ENCODE peak calls at places on chromosomes 16 and 17, in ten cellular contexts. M, R, V, I, A, P, G, B, H and C are unnamed samples.

GRCh38 chr16:57146735-57147134 is 39.1 kb downstream of the PSME3IP1 start:
- DNase-seq in G (no peak), V (no peak), A (peak), B (peak), R (peak), M (no peak), H (no peak), P (peak), I (no peak), C (no peak)

GRCh38 chr16:3879887-3880564 is 487 bp downstream of the CREBBP start:
- DNase-seq in B (peak), M (peak), A (peak), G (no peak), P (peak), I (peak), R (peak), V (peak), H (peak), C (peak)

GRCh38 chr16:87064731-87065720 is 252.2 kb downstream of the C16orf95 start:
- DNase-seq in I (no peak), A (peak), V (no peak), P (no peak), R (no peak), G (no peak), B (no peak), M (no peak), H (peak), C (no peak)

GRCh38 chr17:82338858-82339633 is 5.5 kb upstream of the SECTM1 start:
- DNase-seq in R (no peak), P (peak), H (no peak), A (peak), V (peak), B (peak), G (no peak), I (no peak), M (no peak), C (peak)

GRCh38 chr17:15453246-15453645 is 14.2 kb downstream of the CDRT4 start:
- DNase-seq in H (no peak), P (no peak), V (no peak), A (no peak), G (no peak), I (no peak), M (no peak), B (no peak), R (no peak), C (no peak)

GRCh38 chr16:17451835-17452234 is 18.9 kb downstream of the XYLT1 start:
- DNase-seq in G (no peak), P (no peak), B (no peak), I (no peak), M (no peak), A (no peak), R (no peak), V (no peak), H (peak), C (no peak)

GRCh38 chr17:45813051-45813731 is 29.1 kb downstream of the CRHR1 start:
- DNase-seq in P (no peak), A (no peak), H (no peak), B (peak), I (peak), R (no peak), G (no peak), M (no peak), V (no peak), C (no peak)

GRCh38 chr16:14202697-14203096 is 131.6 kb downstream of the MRTFB start:
- DNase-seq in I (no peak), A (no peak), R (no peak), B (peak), H (no peak), M (no peak), G (no peak), P (no peak), V (no peak), C (no peak)

GRCh38 chr17:12395733-12396354 is 269.8 kb upstream of the MYOCD start:
- DNase-seq in H (no peak), G (no peak), V (no peak), B (peak), P (no peak), A (no peak), R (peak), M (no peak), I (no peak), C (no peak)

GRCh38 chr16:86387461-86388440 is 122.6 kb upstream of the FOXF1 start:
- DNase-seq in I (no peak), A (no peak), H (no peak), P (no peak), B (no peak), G (no peak), R (no peak), V (peak), M (no peak), C (no peak)

DNA sequence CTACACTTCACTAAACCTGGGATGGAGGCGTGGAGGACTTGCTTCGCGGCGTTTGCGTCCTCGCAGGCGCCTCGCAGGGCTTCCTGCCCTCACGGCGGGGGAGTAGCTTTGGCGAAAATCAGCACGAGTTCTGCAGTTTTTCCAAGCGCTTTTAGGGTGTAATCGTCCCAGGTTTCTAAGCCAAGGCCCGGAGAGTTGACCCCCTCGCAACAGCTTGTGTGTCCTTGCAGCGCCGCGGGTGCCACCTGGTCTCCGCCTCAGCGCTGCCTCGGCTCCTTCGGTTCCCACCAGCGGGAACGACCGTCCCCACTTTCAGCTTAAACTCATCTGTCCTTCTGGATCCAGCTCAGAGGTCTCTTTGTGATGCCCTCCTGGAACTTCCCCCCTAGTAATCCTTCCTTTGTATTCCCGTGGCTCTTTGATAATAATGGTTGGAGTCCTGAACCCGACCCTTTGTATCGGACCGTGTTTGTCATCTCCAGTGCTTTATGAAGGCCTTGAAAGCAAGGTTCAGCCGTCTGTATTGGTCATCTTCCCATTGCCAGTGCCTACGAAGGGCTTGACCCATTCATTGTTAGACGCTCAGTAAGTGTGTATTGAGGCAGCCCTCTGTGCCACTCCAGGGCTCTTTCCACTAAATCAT is 829 bp upstream of the SMARCE1 start:
- DNase-seq in M (no peak), G (no peak), I (no peak), H (peak), V (peak), R (no peak), P (no peak), B (peak), A (no peak), C (no peak)
- TF ChIP-seq CTCF in M (no peak), G (no peak), I (no peak), H (no peak), V (no peak), R (no peak), P (no peak), B (no peak), A (no peak), C (no peak)

DNA sequence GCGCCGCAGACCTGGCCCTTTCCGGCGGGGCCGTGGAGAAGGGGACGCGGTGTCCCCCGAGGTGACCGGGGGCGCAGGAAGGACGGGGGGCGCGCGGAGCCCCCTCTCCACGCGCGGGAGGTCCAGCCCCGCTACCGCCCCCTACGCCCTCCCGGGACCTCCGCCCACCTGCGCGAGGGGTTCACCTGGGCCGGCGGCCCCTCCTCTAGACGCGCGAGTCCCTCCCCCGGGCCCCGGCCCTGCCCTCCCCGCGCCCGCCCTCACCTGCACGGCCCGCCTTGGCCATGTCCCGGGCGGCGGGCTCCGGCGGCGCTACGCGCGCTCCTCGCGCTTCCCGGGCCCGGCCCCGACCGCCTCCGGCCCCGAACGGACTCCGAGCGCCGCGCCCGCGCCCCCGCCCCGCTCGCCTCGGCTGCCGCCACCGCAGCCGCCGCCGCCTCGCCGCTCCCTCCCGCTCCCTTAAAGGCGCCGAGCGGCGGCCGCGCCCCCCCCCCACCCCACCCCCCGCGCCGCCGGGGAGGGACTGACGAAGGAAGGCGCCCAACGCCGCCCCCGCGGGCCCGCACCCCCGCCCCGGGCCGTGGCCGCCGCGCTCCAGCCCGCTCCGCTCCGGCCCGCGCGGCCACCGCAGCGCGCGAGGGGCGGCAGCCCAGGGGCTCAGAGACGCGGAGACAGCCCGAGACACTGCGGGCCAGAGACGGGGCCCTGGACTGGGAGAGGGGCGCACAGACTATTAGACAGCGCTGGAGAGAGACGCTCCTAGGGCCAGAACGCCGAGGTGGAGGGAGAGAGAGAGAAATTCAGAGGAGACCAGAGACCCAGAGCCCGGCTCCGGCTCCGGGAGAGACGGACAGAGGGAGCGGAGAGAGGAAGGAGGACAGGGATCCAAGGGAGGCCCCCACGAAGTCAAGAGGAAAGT is at the start of gene PITPNM3:
- DNase-seq in V (no peak), R (no peak), B (peak), G (no peak), I (no peak), M (no peak), P (peak), A (no peak), H (no peak), C (no peak)
- H3K4me3 ChIP-seq in V (peak), R (no peak), B (peak), G (no peak), I (peak), M (peak), P (peak), A (peak), H (peak), C (peak)

GRCh38 chr17:27438631-27439030 is 17.6 kb upstream of the KSR1 start:
- DNase-seq in H (no peak), I (no peak), V (no peak), M (no peak), A (no peak), B (no peak), R (no peak), P (no peak), G (no peak), C (no peak)
- TF ChIP-seq CTCF in H (no peak), I (no peak), V (no peak), M (no peak), A (no peak), B (no peak), R (no peak), P (no peak), G (no peak), C (no peak)

DNA sequence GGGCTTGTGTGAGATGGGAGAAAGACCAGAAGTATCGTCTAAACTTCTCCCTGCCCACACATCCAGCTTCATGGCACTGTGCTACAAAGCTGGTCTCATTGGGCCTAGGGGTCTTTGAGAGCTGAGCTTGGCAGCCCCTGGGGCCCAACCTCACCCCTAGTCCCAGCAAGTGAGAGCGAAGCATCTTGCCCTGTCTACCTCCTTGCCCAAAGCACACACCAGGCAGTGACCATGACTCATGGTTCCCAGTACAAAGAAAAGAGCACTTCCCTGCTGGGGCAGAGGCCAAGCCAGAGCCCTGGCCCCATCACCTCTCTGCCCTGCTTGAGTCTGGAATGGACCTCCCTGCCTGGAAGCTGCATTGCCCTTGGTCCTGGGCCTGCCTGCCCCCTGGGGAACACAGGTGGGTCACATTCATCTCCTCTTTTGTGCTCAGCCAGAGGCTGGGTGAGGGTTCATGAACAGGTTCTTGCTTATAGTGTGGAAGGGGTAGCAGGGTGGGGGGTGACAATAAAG is 1.2 kb downstream of the SLC16A5 start:
- DNase-seq in R (no peak), H (no peak), G (no peak), I (no peak), B (peak), P (no peak), M (no peak), V (no peak), A (no peak), C (no peak)
- H3K4me3 ChIP-seq in R (no peak), H (no peak), G (no peak), I (no peak), B (peak), P (peak), M (peak), V (peak), A (no peak), C (peak)

DNA sequence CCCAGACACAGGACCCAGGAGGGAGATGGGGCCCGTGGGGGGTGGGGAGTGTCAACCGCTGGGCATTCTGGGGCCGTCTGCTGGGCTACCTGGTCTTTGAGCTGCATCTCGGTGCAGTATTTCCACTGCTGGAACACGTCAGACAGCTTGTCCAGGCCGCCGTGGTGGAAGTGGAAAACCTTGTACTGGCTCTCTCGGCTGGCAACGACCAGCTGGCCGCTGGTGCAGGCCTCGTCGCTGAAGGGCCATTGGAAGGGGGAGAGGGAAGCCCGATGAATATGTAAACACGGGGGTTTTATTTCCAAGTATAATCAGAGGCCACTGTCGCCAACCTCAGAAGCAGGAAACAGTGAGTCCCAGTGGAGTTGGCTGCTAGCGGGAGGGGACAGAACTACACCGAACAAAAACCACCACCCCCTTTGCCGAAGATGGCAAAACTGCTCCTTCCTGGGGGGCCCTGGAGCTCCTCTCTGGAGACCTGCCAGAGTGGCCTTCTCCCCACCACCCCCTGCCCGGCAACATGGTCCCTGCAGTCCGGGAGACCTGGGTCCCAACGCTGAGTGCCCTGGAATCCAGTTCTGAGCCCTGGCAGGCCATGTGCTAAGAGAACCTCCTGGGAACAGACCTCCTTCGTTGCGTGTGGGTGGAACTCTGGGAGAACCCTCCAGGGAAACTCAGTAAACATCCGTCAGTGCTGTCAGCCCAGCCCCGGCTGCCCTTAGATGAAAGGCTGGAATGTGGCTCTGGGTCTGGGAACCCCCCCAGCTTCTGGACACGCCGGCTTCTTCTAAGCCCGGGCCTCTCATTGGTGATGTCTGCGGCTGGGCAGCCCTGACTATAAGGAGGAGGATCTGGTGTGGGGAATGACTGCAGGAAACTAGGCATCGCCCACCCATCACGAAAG is 84.1 kb downstream of the TBC1D16 start:
- DNase-seq in P (no peak), M (no peak), H (peak), I (peak), G (no peak), V (peak), R (peak), A (peak), B (no peak), C (peak)
- TF ChIP-seq CTCF in P (no peak), M (no peak), H (no peak), I (peak), G (no peak), V (no peak), R (no peak), A (no peak), B (no peak), C (no peak)

GRCh38 chr17:72101526-72101925 is 19.3 kb upstream of the SOX9 start:
- DNase-seq in B (no peak), H (no peak), G (no peak), V (no peak), P (no peak), I (no peak), M (no peak), A (no peak), R (no peak), C (no peak)

GRCh38 chr17:72104863-72105234 is 16.0 kb upstream of the SOX9 start:
- DNase-seq in A (no peak), G (no peak), P (no peak), M (no peak), B (peak), R (no peak), H (no peak), I (no peak), V (no peak), C (no peak)

GRCh38 chr17:72107100-72107499 is 13.7 kb upstream of the SOX9 start:
- DNase-seq in M (no peak), G (no peak), V (no peak), B (no peak), P (no peak), R (no peak), A (no peak), H (no peak), I (no peak), C (no peak)

GRCh38 chr17:72102366-72102765 is 18.5 kb upstream of the SOX9 start:
- DNase-seq in B (no peak), V (no peak), M (no peak), I (no peak), P (no peak), G (no peak), A (no peak), H (no peak), R (no peak), C (no peak)

GRCh38 chr17:72104164-72104862 is 16.5 kb upstream of the SOX9 start:
- DNase-seq in I (no peak), M (no peak), H (no peak), A (no peak), B (peak), V (no peak), P (no peak), R (no peak), G (no peak), C (no peak)
- H3K4me3 ChIP-seq in I (no peak), M (no peak), H (no peak), A (no peak), B (no peak), V (no peak), P (no peak), R (no peak), G (no peak), C (no peak)

DNA sequence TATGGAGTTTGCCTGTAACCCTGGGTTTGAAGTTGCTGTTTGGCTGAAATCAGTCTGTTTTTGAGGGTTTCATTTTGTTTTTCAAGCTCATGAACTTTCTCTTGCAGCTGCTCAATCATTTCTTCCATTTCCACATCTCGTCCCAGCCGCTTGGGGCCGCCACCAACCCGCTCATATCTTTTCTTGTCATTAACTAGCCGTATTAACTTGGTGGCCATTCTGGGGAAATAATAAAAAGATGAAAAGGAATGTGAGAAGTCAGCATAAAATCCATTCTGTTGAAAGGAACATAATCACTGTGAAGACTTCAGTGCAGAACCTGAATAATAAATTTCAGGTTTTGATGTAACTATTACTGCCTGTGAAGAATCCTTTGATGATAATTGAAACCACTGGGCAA is 11.5 kb downstream of the RPGRIP1L start:
- DNase-seq in V (no peak), A (no peak), R (no peak), I (no peak), G (no peak), B (peak), P (no peak), H (no peak), M (no peak), C (no peak)
- TF ChIP-seq CTCF in V (peak), A (no peak), R (no peak), I (no peak), G (no peak), B (peak), P (no peak), H (no peak), M (no peak), C (no peak)